ENCODE peak calls at places on chromosomes 4 and X, in five cellular contexts. I, Q, L, O and F are unnamed samples.

GRCh38 chr4:42655921-42656735 is 777 bp downstream of the ATP8A1 start:
- DNase-seq in I (peak), Q (peak), L (peak), O (no peak), F (peak)

GRCh38 chrX:131273024-131273423 is 16.1 kb downstream of the IGSF1 start:
- DNase-seq in I (no peak), Q (no peak), L (no peak), O (no peak), F (no peak)

GRCh38 chr4:75886104-75886503 is 16.1 kb downstream of the PPEF2 start:
- DNase-seq in I (no peak), Q (no peak), L (no peak), O (no peak), F (no peak)

GRCh38 chrX:71542411-71542810 is 9.5 kb downstream of the OGT start:
- DNase-seq in I (no peak), Q (no peak), L (no peak), O (no peak), F (no peak)

GRCh38 chr4:180726611-180727010 is 1516.6 kb upstream of the TENM3 start:
- DNase-seq in I (no peak), Q (no peak), L (no peak), O (no peak), F (no peak)

GRCh38 chrX:4655743-4656142 is 942.3 kb upstream of the PRKX start:
- DNase-seq in I (no peak), Q (no peak), L (no peak), O (no peak), F (no peak)

GRCh38 chr4:189861101-189861500 is 79.6 kb upstream of the FRG1 start:
- DNase-seq in I (no peak), Q (no peak), L (no peak), O (no peak), F (no peak)

GRCh38 chrX:20347486-20347885 is 80.8 kb upstream of the RPS6KA3 start:
- DNase-seq in I (no peak), Q (no peak), L (no peak), O (no peak), F (no peak)

GRCh38 chrX:19864736-19865135 is 22.7 kb downstream of the SH3KBP1 start:
- DNase-seq in I (no peak), Q (no peak), L (no peak), O (no peak), F (no peak)

GRCh38 chrX:16695079-16695676 is 17.3 kb downstream of the CTPS2 start:
- DNase-seq in I (peak), Q (peak), L (no peak), O (peak), F (peak)

GRCh38 chr4:89898304-89898716 is 3.7 kb downstream of the MMRN1 start:
- DNase-seq in I (no peak), Q (no peak), L (no peak), O (no peak), F (peak)

GRCh38 chr4:109174224-109174953 is 128.1 kb downstream of the COL25A1 start:
- DNase-seq in I (no peak), Q (no peak), L (no peak), O (no peak), F (no peak)
- TF ChIP-seq EP300 in I (no peak), Q (no peak), L (no peak), O (no peak), F (no peak)

GRCh38 chrX:133792198-133792953 is 193.0 kb downstream of the GPC3 start:
- DNase-seq in I (peak), Q (peak), L (peak), O (peak), F (peak)
- H3K4me3 ChIP-seq in I (no peak), Q (no peak), L (peak), O (no peak), F (peak)

GRCh38 chr4:47914219-47914925 is at the start of gene NFXL1:
- DNase-seq in I (peak), Q (peak), L (peak), O (peak), F (peak)
- TF ChIP-seq EP300 in I (no peak), Q (no peak), L (no peak), O (no peak), F (no peak)

GRCh38 chr4:7537853-7538252 is 103.1 kb upstream of the PSAPL1 start:
- DNase-seq in I (no peak), Q (no peak), L (no peak), O (no peak), F (no peak)

GRCh38 chr4:7540216-7540615 is 105.5 kb upstream of the PSAPL1 start:
- DNase-seq in I (no peak), Q (no peak), L (no peak), O (no peak), F (no peak)

GRCh38 chr4:7538518-7538917 is 103.8 kb upstream of the PSAPL1 start:
- DNase-seq in I (peak), Q (no peak), L (no peak), O (no peak), F (no peak)

GRCh38 chr4:7539659-7540058 is 104.9 kb upstream of the PSAPL1 start:
- DNase-seq in I (peak), Q (no peak), L (no peak), O (peak), F (no peak)

GRCh38 chr4:7539186-7539585 is 104.5 kb upstream of the PSAPL1 start:
- DNase-seq in I (no peak), Q (no peak), L (no peak), O (no peak), F (no peak)
- H3K4me3 ChIP-seq in I (no peak), Q (no peak), L (no peak), O (no peak), F (no peak)

GRCh38 chr4:156798438-156798837 is 173.2 kb downstream of the PDGFC start:
- DNase-seq in I (no peak), Q (no peak), L (no peak), O (no peak), F (no peak)

GRCh38 chr4:156790866-156791265 is 180.7 kb downstream of the PDGFC start:
- DNase-seq in I (no peak), Q (no peak), L (no peak), O (no peak), F (no peak)

GRCh38 chr4:156795727-156796126 is 175.9 kb downstream of the PDGFC start:
- DNase-seq in I (no peak), Q (no peak), L (no peak), O (no peak), F (no peak)

GRCh38 chr4:156792462-156793085 is 179.0 kb downstream of the PDGFC start:
- DNase-seq in I (no peak), Q (no peak), L (no peak), O (no peak), F (no peak)

DNA sequence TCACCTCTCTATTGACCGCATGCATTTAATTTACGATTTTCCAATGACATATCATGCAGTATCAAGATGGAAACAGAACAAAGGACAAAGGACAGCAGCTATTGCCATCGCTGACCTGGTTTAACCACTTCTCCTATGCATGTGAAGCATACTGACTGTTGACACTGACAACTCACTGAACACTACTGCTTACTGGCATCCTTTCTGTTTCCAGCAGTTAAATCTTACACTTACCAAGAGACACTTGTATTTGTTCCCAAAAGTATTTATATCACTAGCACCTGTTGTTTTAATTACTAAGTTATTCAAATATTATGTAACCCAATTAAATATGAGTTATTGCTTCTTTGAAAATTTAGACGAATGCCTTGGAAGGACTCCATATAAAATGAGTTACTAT is 176.7 kb downstream of the PDGFC start:
- DNase-seq in I (no peak), Q (no peak), L (no peak), O (no peak), F (no peak)
- TF ChIP-seq EP300 in I (no peak), Q (no peak), L (no peak), O (no peak), F (no peak)

GRCh38 chr4:176354884-176355283 is 35.1 kb downstream of the SPCS3 start:
- DNase-seq in I (no peak), Q (no peak), L (no peak), O (no peak), F (no peak)
- H3K4me3 ChIP-seq in I (no peak), Q (no peak), L (no peak), O (no peak), F (no peak)